ENCODE peak calls at places on chromosome 3, in ten cellular contexts. One of them, this sample, is unnamed.

GRCh38 chr3:188692700-188693099 is 479.1 kb upstream of the TPRG1 start:
- DNase-seq in NT2/D1: no peak
- DNase-seq in stimulated activated CD4-positive, alpha-beta T cell treated with anti-CD3 and anti-CD28 coated beads, Interleukin-4, amount 100 ng/mL, for 48 hours: no peak
- DNase-seq in GM13976: no peak
- DNase-seq in transverse colon: no peak
- DNase-seq in fibroblast of lung: no peak
- DNase-seq in brain microvascular endothelial cell: no peak
- DNase-seq in AG08395: no peak
- DNase-seq in HEK293T: no peak
- DNase-seq in endodermal cell: no peak
- DNase-seq in this sample: no peak

GRCh38 chr3:18559323-18559972 is 134.3 kb upstream of the SATB1 start:
- DNase-seq in HEK293T: peak; percentile 58
- DNase-seq in brain microvascular endothelial cell: peak; percentile 3
- DNase-seq in endodermal cell: peak; percentile 80
- DNase-seq in fibroblast of lung: peak; percentile 0
- DNase-seq in transverse colon: peak; percentile 19
- DNase-seq in stimulated activated CD4-positive, alpha-beta T cell treated with anti-CD3 and anti-CD28 coated beads, Interleukin-4, amount 100 ng/mL, for 48 hours: peak; percentile 9
- DNase-seq in AG08395: no peak
- DNase-seq in NT2/D1: peak; percentile 55
- DNase-seq in GM13976: peak; percentile 7
- DNase-seq in this sample: peak; percentile 34

GRCh38 chr3:178699810-178700209 is 163.6 kb downstream of the KCNMB2 start:
- DNase-seq in stimulated activated CD4-positive, alpha-beta T cell treated with anti-CD3 and anti-CD28 coated beads, Interleukin-4, amount 100 ng/mL, for 48 hours: no peak
- DNase-seq in NT2/D1: no peak
- DNase-seq in HEK293T: no peak
- DNase-seq in fibroblast of lung: peak; percentile 56
- DNase-seq in GM13976: no peak
- DNase-seq in brain microvascular endothelial cell: peak; percentile 35
- DNase-seq in transverse colon: no peak
- DNase-seq in endodermal cell: no peak
- DNase-seq in AG08395: no peak
- DNase-seq in this sample: no peak

GRCh38 chr3:65893631-65894030 is 145.1 kb downstream of the MAGI1 start:
- DNase-seq in AG08395: no peak
- DNase-seq in HEK293T: no peak
- DNase-seq in brain microvascular endothelial cell: no peak
- DNase-seq in transverse colon: no peak
- DNase-seq in stimulated activated CD4-positive, alpha-beta T cell treated with anti-CD3 and anti-CD28 coated beads, Interleukin-4, amount 100 ng/mL, for 48 hours: no peak
- DNase-seq in GM13976: no peak
- DNase-seq in NT2/D1: no peak
- DNase-seq in endodermal cell: no peak
- DNase-seq in fibroblast of lung: no peak
- DNase-seq in this sample: no peak

GRCh38 chr3:112127522-112128494 is 5.2 kb downstream of the GCSAM start:
- DNase-seq in stimulated activated CD4-positive, alpha-beta T cell treated with anti-CD3 and anti-CD28 coated beads, Interleukin-4, amount 100 ng/mL, for 48 hours: no peak
- DNase-seq in NT2/D1: no peak
- DNase-seq in GM13976: no peak
- DNase-seq in transverse colon: no peak
- DNase-seq in brain microvascular endothelial cell: no peak
- DNase-seq in HEK293T: no peak
- DNase-seq in fibroblast of lung: no peak
- DNase-seq in AG08395: no peak
- DNase-seq in endodermal cell: no peak
- DNase-seq in this sample: no peak

GRCh38 chr3:61577760-61578159 is 16.4 kb downstream of the PTPRG start:
- DNase-seq in GM13976: no peak
- DNase-seq in fibroblast of lung: no peak
- DNase-seq in stimulated activated CD4-positive, alpha-beta T cell treated with anti-CD3 and anti-CD28 coated beads, Interleukin-4, amount 100 ng/mL, for 48 hours: no peak
- DNase-seq in NT2/D1: no peak
- DNase-seq in brain microvascular endothelial cell: no peak
- DNase-seq in transverse colon: no peak
- DNase-seq in endodermal cell: no peak
- DNase-seq in AG08395: no peak
- DNase-seq in HEK293T: no peak
- DNase-seq in this sample: no peak

GRCh38 chr3:177569823-177570657 is 372.8 kb upstream of the TBL1XR1 start:
- DNase-seq in endodermal cell: no peak
- DNase-seq in stimulated activated CD4-positive, alpha-beta T cell treated with anti-CD3 and anti-CD28 coated beads, Interleukin-4, amount 100 ng/mL, for 48 hours: no peak
- DNase-seq in transverse colon: no peak
- DNase-seq in HEK293T: no peak
- DNase-seq in GM13976: no peak
- DNase-seq in brain microvascular endothelial cell: no peak
- DNase-seq in AG08395: peak; percentile 55
- DNase-seq in NT2/D1: peak; percentile 28
- DNase-seq in fibroblast of lung: peak; percentile 34
- DNase-seq in this sample: peak; percentile 47

GRCh38 chr3:182148360-182148759 is 436.6 kb downstream of the SOX2 start:
- DNase-seq in AG08395: no peak
- DNase-seq in brain microvascular endothelial cell: no peak
- DNase-seq in GM13976: no peak
- DNase-seq in NT2/D1: no peak
- DNase-seq in transverse colon: no peak
- DNase-seq in fibroblast of lung: no peak
- DNase-seq in endodermal cell: no peak
- DNase-seq in HEK293T: no peak
- DNase-seq in stimulated activated CD4-positive, alpha-beta T cell treated with anti-CD3 and anti-CD28 coated beads, Interleukin-4, amount 100 ng/mL, for 48 hours: no peak
- DNase-seq in this sample: no peak

GRCh38 chr3:77491961-77492360 is 452.1 kb downstream of the ROBO2 start:
- DNase-seq in stimulated activated CD4-positive, alpha-beta T cell treated with anti-CD3 and anti-CD28 coated beads, Interleukin-4, amount 100 ng/mL, for 48 hours: no peak
- DNase-seq in brain microvascular endothelial cell: no peak
- DNase-seq in NT2/D1: no peak
- DNase-seq in HEK293T: no peak
- DNase-seq in GM13976: no peak
- DNase-seq in endodermal cell: no peak
- DNase-seq in fibroblast of lung: no peak
- DNase-seq in AG08395: no peak
- DNase-seq in transverse colon: no peak
- DNase-seq in this sample: no peak

GRCh38 chr3:25820372-25820771 is 30.5 kb downstream of the OXSM start:
- DNase-seq in brain microvascular endothelial cell: peak; percentile 97
- DNase-seq in NT2/D1: peak; percentile 57
- DNase-seq in transverse colon: no peak
- DNase-seq in HEK293T: no peak
- DNase-seq in endodermal cell: peak; percentile 46
- DNase-seq in stimulated activated CD4-positive, alpha-beta T cell treated with anti-CD3 and anti-CD28 coated beads, Interleukin-4, amount 100 ng/mL, for 48 hours: no peak
- DNase-seq in AG08395: peak; percentile 90
- DNase-seq in fibroblast of lung: peak; percentile 99
- DNase-seq in GM13976: no peak
- DNase-seq in this sample: no peak

GRCh38 chr3:154955907-154956533 is 124.1 kb upstream of the MME start:
- DNase-seq in GM13976: no peak
- DNase-seq in transverse colon: no peak
- DNase-seq in HEK293T: no peak
- DNase-seq in AG08395: no peak
- DNase-seq in stimulated activated CD4-positive, alpha-beta T cell treated with anti-CD3 and anti-CD28 coated beads, Interleukin-4, amount 100 ng/mL, for 48 hours: no peak
- DNase-seq in endodermal cell: no peak
- DNase-seq in brain microvascular endothelial cell: no peak
- DNase-seq in NT2/D1: no peak
- DNase-seq in fibroblast of lung: no peak
- DNase-seq in this sample: no peak

GRCh38 chr3:61985020-61985419 is 388.3 kb downstream of the FEZF2 start:
- DNase-seq in fibroblast of lung: peak; percentile 54
- DNase-seq in endodermal cell: no peak
- DNase-seq in AG08395: peak; percentile 40
- DNase-seq in stimulated activated CD4-positive, alpha-beta T cell treated with anti-CD3 and anti-CD28 coated beads, Interleukin-4, amount 100 ng/mL, for 48 hours: no peak
- DNase-seq in HEK293T: no peak
- DNase-seq in brain microvascular endothelial cell: peak; percentile 47
- DNase-seq in GM13976: no peak
- DNase-seq in NT2/D1: no peak
- DNase-seq in transverse colon: no peak
- DNase-seq in this sample: no peak

GRCh38 chr3:7029562-7029961 is 168.6 kb downstream of the GRM7 start:
- DNase-seq in transverse colon: no peak
- DNase-seq in HEK293T: no peak
- DNase-seq in stimulated activated CD4-positive, alpha-beta T cell treated with anti-CD3 and anti-CD28 coated beads, Interleukin-4, amount 100 ng/mL, for 48 hours: no peak
- DNase-seq in endodermal cell: no peak
- DNase-seq in NT2/D1: no peak
- DNase-seq in fibroblast of lung: no peak
- DNase-seq in brain microvascular endothelial cell: no peak
- DNase-seq in GM13976: no peak
- DNase-seq in AG08395: no peak
- DNase-seq in this sample: no peak